ENCODE peak calls at places on chromosomes 2 and 18, in four cellular contexts. One of them, this sample, is unnamed.

GRCh38 chr2:32355976-32356734 is 668 bp upstream of the BIRC6 start:
- DNase-seq in fibroblast of lung: no peak
- DNase-seq in iris pigment epithelial cell: no peak
- DNase-seq in stromal cell of bone marrow: no peak
- DNase-seq in this sample: no peak

GRCh38 chr2:14827226-14828023 is 194.9 kb downstream of the LRATD1 start:
- DNase-seq in stromal cell of bone marrow: no peak
- DNase-seq in iris pigment epithelial cell: peak
- DNase-seq in fibroblast of lung: no peak
- DNase-seq in this sample: no peak

GRCh38 chr2:1140389-1141003 is 189.8 kb downstream of the SNTG2 start:
- DNase-seq in iris pigment epithelial cell: no peak
- DNase-seq in stromal cell of bone marrow: no peak
- DNase-seq in fibroblast of lung: peak
- DNase-seq in this sample: no peak

GRCh38 chr18:46343940-46344372 is 239.8 kb downstream of the HAUS1 start:
- DNase-seq in fibroblast of lung: no peak
- DNase-seq in iris pigment epithelial cell: no peak
- DNase-seq in stromal cell of bone marrow: no peak
- DNase-seq in this sample: no peak

GRCh38 chr18:61719676-61720075 is 173.1 kb downstream of the RNF152 start:
- DNase-seq in iris pigment epithelial cell: no peak
- DNase-seq in stromal cell of bone marrow: no peak
- DNase-seq in fibroblast of lung: no peak
- DNase-seq in this sample: no peak

GRCh38 chr2:217332866-217333265 is 473.0 kb upstream of the TNP1 start:
- DNase-seq in iris pigment epithelial cell: no peak
- DNase-seq in stromal cell of bone marrow: no peak
- DNase-seq in fibroblast of lung: no peak
- DNase-seq in this sample: no peak

GRCh38 chr2:20178404-20179178 is 46.3 kb downstream of the SDC1 start:
- DNase-seq in stromal cell of bone marrow: no peak
- DNase-seq in iris pigment epithelial cell: no peak
- DNase-seq in fibroblast of lung: no peak
- DNase-seq in this sample: no peak

GRCh38 chr2:1750935-1751767 is 6.8 kb upstream of the PXDN start:
- DNase-seq in fibroblast of lung: peak
- DNase-seq in stromal cell of bone marrow: peak
- DNase-seq in iris pigment epithelial cell: peak
- DNase-seq in this sample: peak

GRCh38 chr18:44818148-44818547 is 137.5 kb downstream of the SETBP1 start:
- DNase-seq in fibroblast of lung: no peak
- DNase-seq in stromal cell of bone marrow: no peak
- DNase-seq in iris pigment epithelial cell: no peak
- DNase-seq in this sample: no peak

GRCh38 chr18:9708057-9708881 is at the start of gene RAB31:
- DNase-seq in fibroblast of lung: peak
- DNase-seq in iris pigment epithelial cell: peak
- DNase-seq in stromal cell of bone marrow: peak
- DNase-seq in this sample: no peak

GRCh38 chr2:182477774-182478173 is 50.9 kb upstream of the PDE1A start:
- DNase-seq in stromal cell of bone marrow: no peak
- DNase-seq in fibroblast of lung: no peak
- DNase-seq in iris pigment epithelial cell: no peak
- DNase-seq in this sample: no peak

GRCh38 chr2:128464456-128464855 is 145.8 kb upstream of the HS6ST1 start:
- DNase-seq in fibroblast of lung: no peak
- DNase-seq in iris pigment epithelial cell: no peak
- DNase-seq in stromal cell of bone marrow: no peak
- DNase-seq in this sample: no peak

GRCh38 chr2:763766-764525 is 86.7 kb upstream of the TMEM18 start:
- DNase-seq in fibroblast of lung: no peak
- DNase-seq in iris pigment epithelial cell: no peak
- DNase-seq in stromal cell of bone marrow: peak
- DNase-seq in this sample: peak

GRCh38 chr2:45244928-45245327 is 235.7 kb upstream of the SIX2 start:
- DNase-seq in fibroblast of lung: peak
- DNase-seq in iris pigment epithelial cell: peak
- DNase-seq in stromal cell of bone marrow: no peak
- DNase-seq in this sample: no peak

GRCh38 chr18:48402953-48403352 is 6.2 kb downstream of the ZBTB7C start:
- DNase-seq in iris pigment epithelial cell: no peak
- DNase-seq in stromal cell of bone marrow: no peak
- DNase-seq in fibroblast of lung: peak
- DNase-seq in this sample: no peak

GRCh38 chr2:29281086-29281485 is 165.9 kb downstream of the CLIP4 start:
- DNase-seq in fibroblast of lung: no peak
- DNase-seq in iris pigment epithelial cell: no peak
- DNase-seq in stromal cell of bone marrow: no peak
- DNase-seq in this sample: no peak

GRCh38 chr18:37304012-37304680 is 261.5 kb downstream of the CELF4 start:
- DNase-seq in stromal cell of bone marrow: no peak
- DNase-seq in iris pigment epithelial cell: no peak
- DNase-seq in fibroblast of lung: no peak
- DNase-seq in this sample: no peak

GRCh38 chr2:239689410-239689809 is 288.6 kb upstream of the HDAC4 start:
- DNase-seq in stromal cell of bone marrow: no peak
- DNase-seq in fibroblast of lung: no peak
- DNase-seq in iris pigment epithelial cell: no peak
- DNase-seq in this sample: no peak

GRCh38 chr2:12317853-12318426 is 398.8 kb upstream of the TRIB2 start:
- DNase-seq in stromal cell of bone marrow: peak
- DNase-seq in iris pigment epithelial cell: peak
- DNase-seq in fibroblast of lung: peak
- DNase-seq in this sample: peak

GRCh38 chr2:38489846-38490245 is 112.8 kb upstream of the ATL2 start:
- DNase-seq in iris pigment epithelial cell: no peak
- DNase-seq in stromal cell of bone marrow: no peak
- DNase-seq in fibroblast of lung: no peak
- DNase-seq in this sample: no peak

GRCh38 chr2:37414470-37414949 is 70.1 kb downstream of the QPCT start:
- DNase-seq in fibroblast of lung: peak
- DNase-seq in iris pigment epithelial cell: peak
- DNase-seq in stromal cell of bone marrow: peak
- DNase-seq in this sample: peak

GRCh38 chr2:207137922-207138321 is 27.8 kb downstream of the KLF7 start:
- DNase-seq in fibroblast of lung: no peak
- DNase-seq in stromal cell of bone marrow: no peak
- DNase-seq in iris pigment epithelial cell: no peak
- DNase-seq in this sample: no peak

GRCh38 chr2:107633580-107634147 is 193.0 kb upstream of the RGPD4 start:
- DNase-seq in iris pigment epithelial cell: peak
- DNase-seq in stromal cell of bone marrow: peak
- DNase-seq in fibroblast of lung: peak
- DNase-seq in this sample: peak